ENCODE peak calls at places on chromosomes 13 and 19, in eight cellular contexts. B, V, C, O, E, F, P and D are unnamed samples.

GRCh38 chr19:3683405-3683865 is 16.8 kb downstream of the PIP5K1C start:
- DNase-seq in V (no peak), C (peak; percentile 63), B (no peak), E (no peak), F (no peak), P (peak; percentile 41), O (peak; percentile 70), D (no peak)

GRCh38 chr13:83881031-83881727 is 1.1 kb downstream of the SLITRK1 start:
- DNase-seq in P (no peak), E (no peak), F (no peak), C (no peak), O (no peak), V (no peak), B (no peak), D (no peak)

GRCh38 chr19:48095637-48096175 is 14.9 kb downstream of the PLA2G4C start:
- DNase-seq in P (no peak), F (no peak), C (no peak), O (no peak), E (no peak), B (no peak), V (no peak), D (no peak)

GRCh38 chr13:59342396-59342795 is 821.3 kb downstream of the DIAPH3 start:
- DNase-seq in F (no peak), B (no peak), C (no peak), P (no peak), E (no peak), O (no peak), V (no peak), D (no peak)

GRCh38 chr19:49870309-49870901 is 3.0 kb upstream of the PNKP start:
- DNase-seq in B (no peak), O (peak; percentile 62), V (peak; percentile 69), E (no peak), F (no peak), C (no peak), P (peak; percentile 59), D (no peak)

GRCh38 chr13:98315466-98315865 is 138.4 kb upstream of the RNF113B start:
- DNase-seq in C (no peak), P (no peak), E (no peak), F (no peak), B (no peak), O (no peak), V (no peak), D (no peak)

GRCh38 chr13:109939838-109940237 is 153.5 kb upstream of the IRS2 start:
- DNase-seq in V (no peak), F (no peak), E (no peak), C (no peak), B (no peak), P (no peak), O (no peak), D (no peak)

GRCh38 chr19:46828484-46828883 is 22.2 kb downstream of the AP2S1 start:
- DNase-seq in B (no peak), F (no peak), V (no peak), C (no peak), O (no peak), E (no peak), P (no peak), D (no peak)

GRCh38 chr13:102138635-102139225 is 263.1 kb downstream of the FGF14 start:
- DNase-seq in O (no peak), F (no peak), V (no peak), C (no peak), E (no peak), P (no peak), B (no peak), D (no peak)

GRCh38 chr13:29567411-29567810 is 28.1 kb downstream of the SLC7A1 start:
- DNase-seq in O (no peak), V (no peak), B (no peak), E (no peak), C (no peak), P (no peak), F (no peak), D (no peak)

GRCh38 chr13:98461525-98462240 is 115.2 kb downstream of the STK24 start:
- DNase-seq in B (no peak), O (no peak), P (no peak), V (no peak), C (peak; percentile 50), F (no peak), E (no peak), D (no peak)

GRCh38 chr19:45113628-45114027 is 20.6 kb downstream of the PPP1R37 start:
- DNase-seq in B (no peak), F (no peak), V (no peak), C (no peak), E (no peak), O (no peak), P (no peak), D (no peak)

GRCh38 chr19:2554856-2555255 is 78.9 kb downstream of the GADD45B start:
- DNase-seq in C (no peak), O (no peak), E (no peak), F (no peak), B (no peak), P (no peak), V (no peak), D (no peak)

GRCh38 chr19:40407714-40408600 is 5.2 kb downstream of the PRX start:
- DNase-seq in V (peak; percentile 72), C (no peak), O (peak; percentile 66), P (no peak), F (no peak), B (no peak), E (no peak), D (no peak)

GRCh38 chr13:71922191-71922590 is 55.2 kb upstream of the DACH1 start:
- DNase-seq in O (no peak), V (no peak), E (no peak), F (no peak), C (no peak), B (no peak), P (no peak), D (no peak)

GRCh38 chr13:51328488-51328887 is 11.0 kb upstream of the SERPINE3 start:
- DNase-seq in F (peak; percentile 76), O (no peak), E (no peak), C (no peak), V (no peak), P (no peak), B (no peak), D (no peak)

GRCh38 chr13:38763446-38764381 is 76.8 kb downstream of the FREM2 start:
- DNase-seq in V (no peak), P (no peak), B (no peak), C (no peak), E (peak; percentile 36), F (no peak), O (peak; percentile 24), D (peak; percentile 13)

GRCh38 chr13:21458457-21458815 is 667 bp downstream of the ZDHHC20 start:
- DNase-seq in P (peak; percentile 30), E (peak; percentile 65), V (no peak), B (peak; percentile 18), O (peak; percentile 57), C (no peak), F (peak; percentile 62), D (peak; percentile 22)

DNA sequence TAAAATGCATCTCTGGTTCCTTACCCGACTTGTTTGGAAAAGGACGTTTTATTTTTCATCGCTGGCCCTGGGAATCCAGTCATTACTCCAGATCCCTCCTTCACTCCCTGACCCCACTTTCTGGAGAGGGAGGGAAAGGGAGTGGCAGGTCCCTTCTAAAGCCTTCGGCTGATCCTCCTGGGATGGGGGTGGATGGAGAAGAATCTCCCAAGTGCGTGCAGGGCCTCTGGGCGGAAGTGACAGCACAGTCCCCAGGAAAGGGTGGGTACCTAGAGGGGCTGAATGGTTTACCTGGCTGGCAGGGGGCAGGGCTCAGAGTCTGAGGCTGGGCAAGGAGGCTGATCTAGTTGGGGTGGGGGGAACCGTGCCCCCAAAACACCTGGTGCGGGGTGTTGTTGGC is 3.2 kb upstream of the ZNF628 start:
- DNase-seq in C (no peak), V (peak; percentile 22), F (no peak), P (no peak), O (no peak), B (no peak), E (no peak), D (no peak)
- TF ChIP-seq EP300 in C (no peak), V (no peak), F (no peak), P (no peak), O (no peak), B (no peak), E (no peak), D (no peak)

GRCh38 chr13:97223711-97224461 is 1.8 kb downstream of the MBNL2 start:
- DNase-seq in E (no peak), V (peak; percentile 56), P (peak; percentile 74), F (peak; percentile 52), B (peak; percentile 81), C (no peak), O (peak; percentile 66), D (peak; percentile 53)
- TF ChIP-seq EP300 in E (peak; percentile 30), V (no peak), P (no peak), F (no peak), B (no peak), C (no peak), O (no peak), D (no peak)

GRCh38 chr19:1388637-1389026 is 4.9 kb downstream of the NDUFS7 start:
- DNase-seq in C (no peak), P (no peak), V (no peak), B (no peak), O (no peak), F (no peak), E (no peak), D (no peak)

GRCh38 chr19:1387684-1388636 is 4.3 kb downstream of the NDUFS7 start:
- DNase-seq in B (no peak), F (no peak), V (no peak), O (no peak), P (no peak), E (no peak), C (no peak), D (no peak)

GRCh38 chr19:1386945-1387683 is 3.4 kb downstream of the NDUFS7 start:
- DNase-seq in P (no peak), E (no peak), V (no peak), B (no peak), O (no peak), F (no peak), C (no peak), D (no peak)

GRCh38 chr19:1390594-1391423 is 7.1 kb downstream of the NDUFS7 start:
- DNase-seq in B (no peak), P (no peak), C (no peak), E (no peak), V (peak; percentile 83), O (no peak), F (no peak), D (no peak)

GRCh38 chr19:1389033-1389940 is 5.6 kb downstream of the NDUFS7 start:
- DNase-seq in B (no peak), V (no peak), E (no peak), P (no peak), O (no peak), F (no peak), C (no peak), D (no peak)
- TF ChIP-seq EP300 in B (no peak), V (no peak), E (no peak), P (no peak), O (no peak), F (no peak), C (no peak), D (no peak)

DNA sequence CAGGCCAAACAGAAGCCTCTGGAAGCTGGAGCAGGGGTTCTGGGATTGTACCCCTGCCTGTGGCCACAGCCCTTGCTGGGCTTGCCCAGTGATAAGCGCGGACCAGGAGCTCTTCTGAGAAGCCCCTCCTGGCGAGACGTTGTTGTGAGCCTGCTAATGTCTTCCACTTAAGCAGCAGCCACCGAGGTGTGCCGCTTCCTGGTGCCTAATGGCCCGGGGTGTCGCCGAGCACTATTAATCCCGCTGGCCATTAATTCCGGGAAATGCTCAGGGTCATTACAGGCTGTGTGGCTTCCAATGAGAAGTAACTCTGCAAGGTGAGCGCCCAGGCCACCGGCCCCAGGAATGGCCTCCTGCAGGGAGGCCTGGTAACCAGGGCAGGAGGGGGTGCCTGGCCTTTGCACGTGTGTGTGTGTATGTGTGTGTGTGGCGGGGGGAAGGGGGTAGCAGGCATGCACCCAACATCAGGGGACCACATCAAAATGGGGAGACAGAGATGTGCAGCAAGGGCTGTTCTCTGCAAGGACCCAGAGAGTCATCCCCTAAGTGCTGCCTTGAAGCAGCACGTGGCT is 175.0 kb downstream of the URI1 start:
- DNase-seq in P (no peak), V (no peak), O (no peak), C (no peak), F (no peak), E (no peak), B (no peak), D (no peak)
- TF ChIP-seq EP300 in P (no peak), V (no peak), O (no peak), C (no peak), F (no peak), E (no peak), B (no peak), D (no peak)